ENCODE peak calls at places on chromosomes 7 and 10, in four cellular contexts. One of them, this sample, is unnamed.
A peak's percentile ranks its signal among the peaks of the same experiment; 100 is the strongest.

GRCh38 chr10:16626697-16627096 is 105.0 kb upstream of the C1QL3 start:
- DNase-seq in H9: no peak
- DNase-seq in IMR-90: no peak
- DNase-seq in trophoblast cell: peak; percentile 60
- DNase-seq in this sample: peak; percentile 34

GRCh38 chr10:3119796-3120459 is 52.6 kb downstream of the PFKP start:
- DNase-seq in H9: no peak
- DNase-seq in IMR-90: peak; percentile 25
- DNase-seq in trophoblast cell: no peak
- DNase-seq in this sample: peak; percentile 31

GRCh38 chr7:52569151-52569550 is 466.3 kb upstream of the POM121L12 start:
- DNase-seq in IMR-90: no peak
- DNase-seq in trophoblast cell: no peak
- DNase-seq in H9: no peak
- DNase-seq in this sample: no peak

GRCh38 chr7:28358423-28358868 is 53.9 kb upstream of the CREB5 start:
- DNase-seq in H9: no peak
- DNase-seq in IMR-90: peak; percentile 99
- DNase-seq in trophoblast cell: peak; percentile 79
- DNase-seq in this sample: peak; percentile 97

GRCh38 chr10:42553064-42553407 is 85.3 kb downstream of the ZNF33B start:
- DNase-seq in IMR-90: no peak
- DNase-seq in H9: no peak
- DNase-seq in trophoblast cell: no peak
- DNase-seq in this sample: no peak

GRCh38 chr10:45199380-45199740 is 116.0 kb downstream of the OR13A1 start:
- DNase-seq in IMR-90: no peak
- DNase-seq in trophoblast cell: no peak
- DNase-seq in H9: no peak
- DNase-seq in this sample: no peak

GRCh38 chr10:88379575-88379974 is 203.5 kb downstream of the RNLS start:
- DNase-seq in IMR-90: peak; percentile 82
- DNase-seq in H9: no peak
- DNase-seq in trophoblast cell: no peak
- DNase-seq in this sample: peak; percentile 45

GRCh38 chr7:105512926-105513526 is 9.0 kb downstream of the PUS7 start:
- DNase-seq in H9: no peak
- DNase-seq in IMR-90: no peak
- DNase-seq in trophoblast cell: no peak
- DNase-seq in this sample: no peak

GRCh38 chr10:60253490-60253889 is 136.2 kb downstream of the ANK3 start:
- DNase-seq in trophoblast cell: no peak
- DNase-seq in H9: no peak
- DNase-seq in IMR-90: no peak
- DNase-seq in this sample: no peak

GRCh38 chr7:106485031-106485551 is 175.9 kb downstream of the CCDC71L start:
- DNase-seq in trophoblast cell: no peak
- DNase-seq in IMR-90: peak; percentile 91
- DNase-seq in H9: no peak
- DNase-seq in this sample: peak; percentile 93

GRCh38 chr7:120916116-120916515 is 34.5 kb upstream of the ING3 start:
- DNase-seq in trophoblast cell: no peak
- DNase-seq in IMR-90: no peak
- DNase-seq in H9: no peak
- DNase-seq in this sample: no peak

GRCh38 chr7:99579956-99580777 is 17.9 kb upstream of the TMEM225B start:
- DNase-seq in IMR-90: peak; percentile 23
- DNase-seq in trophoblast cell: no peak
- DNase-seq in H9: peak; percentile 83
- DNase-seq in this sample: peak; percentile 45

GRCh38 chr10:14554091-14554842 is 220.4 kb downstream of the FAM107B start:
- DNase-seq in H9: no peak
- DNase-seq in trophoblast cell: no peak
- DNase-seq in IMR-90: no peak
- DNase-seq in this sample: no peak

GRCh38 chr7:153476166-153476565 is 576.0 kb upstream of the DPP6 start:
- DNase-seq in trophoblast cell: no peak
- DNase-seq in H9: no peak
- DNase-seq in IMR-90: no peak
- DNase-seq in this sample: no peak

GRCh38 chr7:99752354-99752753 is 17.4 kb upstream of the CYP3A7 start:
- DNase-seq in H9: no peak
- DNase-seq in trophoblast cell: no peak
- DNase-seq in IMR-90: peak; percentile 17
- DNase-seq in this sample: peak; percentile 23

GRCh38 chr7:149741629-149742028 is 31.8 kb downstream of the ZNF467 start:
- DNase-seq in H9: no peak
- DNase-seq in IMR-90: no peak
- DNase-seq in trophoblast cell: no peak
- DNase-seq in this sample: no peak

GRCh38 chr7:135164357-135165021 is 6.0 kb downstream of the CYREN start:
- DNase-seq in trophoblast cell: peak; percentile 89
- DNase-seq in IMR-90: no peak
- DNase-seq in H9: peak; percentile 18
- DNase-seq in this sample: no peak

GRCh38 chr7:128053023-128053422 is 21.8 kb upstream of the LRRC4 start:
- DNase-seq in H9: no peak
- DNase-seq in IMR-90: peak; percentile 49
- DNase-seq in trophoblast cell: no peak
- DNase-seq in this sample: peak; percentile 41

GRCh38 chr7:85074-85945 is 107.1 kb upstream of the FAM20C start:
- DNase-seq in trophoblast cell: peak; percentile 44
- DNase-seq in H9: peak; percentile 25
- DNase-seq in IMR-90: peak; percentile 54
- DNase-seq in this sample: no peak

GRCh38 chr10:60192986-60193385 is 196.7 kb downstream of the ANK3 start:
- DNase-seq in IMR-90: no peak
- DNase-seq in trophoblast cell: no peak
- DNase-seq in H9: no peak
- DNase-seq in this sample: no peak

GRCh38 chr7:1559626-1560590 is 3.9 kb upstream of the TMEM184A start:
- DNase-seq in H9: no peak
- DNase-seq in IMR-90: no peak
- DNase-seq in trophoblast cell: no peak
- DNase-seq in this sample: no peak

GRCh38 chr10:65194555-65194954 is 1673.4 kb downstream of the REEP3 start:
- DNase-seq in H9: no peak
- DNase-seq in trophoblast cell: no peak
- DNase-seq in IMR-90: no peak
- DNase-seq in this sample: no peak

GRCh38 chr7:118755067-118755625 is 530.6 kb downstream of the ANKRD7 start:
- DNase-seq in H9: no peak
- DNase-seq in IMR-90: no peak
- DNase-seq in trophoblast cell: no peak
- DNase-seq in this sample: no peak

GRCh38 chr7:118753464-118753863 is 529.0 kb downstream of the ANKRD7 start:
- DNase-seq in trophoblast cell: no peak
- DNase-seq in H9: no peak
- DNase-seq in IMR-90: no peak
- DNase-seq in this sample: no peak

GRCh38 chr7:118758582-118758981 is 534.1 kb downstream of the ANKRD7 start:
- DNase-seq in trophoblast cell: peak; percentile 12
- DNase-seq in IMR-90: no peak
- DNase-seq in H9: no peak
- DNase-seq in this sample: no peak

DNA sequence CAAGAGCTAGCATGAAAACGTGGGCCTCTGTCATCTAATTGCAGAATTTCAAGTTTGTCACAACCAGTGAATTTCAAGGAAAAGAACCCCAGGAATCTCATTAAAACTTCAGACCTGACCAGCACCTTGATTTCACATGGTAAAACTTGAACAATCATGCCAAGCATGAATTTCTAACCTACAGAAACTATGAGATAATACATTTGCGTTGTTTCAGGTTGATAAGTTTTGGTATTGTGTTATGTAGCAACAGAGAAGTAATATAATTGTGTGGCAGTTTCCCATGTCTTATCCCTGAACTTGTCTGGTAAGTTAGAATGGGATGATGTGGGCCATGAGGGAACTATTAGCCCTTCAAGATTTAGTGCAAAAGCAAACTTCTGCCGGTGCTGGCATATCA is 530.1 kb downstream of the ANKRD7 start:
- DNase-seq in H9: no peak
- DNase-seq in IMR-90: no peak
- DNase-seq in trophoblast cell: peak; percentile 56
- DNase-seq in this sample: no peak
- H3K9ac ChIP-seq in H9: no peak overlapping the region
- H3K9ac ChIP-seq in IMR-90: no peak overlapping the region
- H3K9ac ChIP-seq in trophoblast cell: no peak overlapping the region
- H3K9ac ChIP-seq in this sample: no peak overlapping the region

GRCh38 chr10:103558916-103559315 is 65.4 kb downstream of the NEURL1 start:
- DNase-seq in H9: no peak
- DNase-seq in IMR-90: no peak
- DNase-seq in trophoblast cell: no peak
- DNase-seq in this sample: no peak
- H3K14ac ChIP-seq in H9: no peak overlapping the region
- H3K14ac ChIP-seq in IMR-90: no peak overlapping the region
- H3K14ac ChIP-seq in trophoblast cell: peak overlapping the region; percentile 13
- H3K14ac ChIP-seq in this sample: peak overlapping the region; percentile 11

GRCh38 chr10:32376027-32376426 is 29.1 kb upstream of the EPC1 start:
- DNase-seq in H9: no peak
- DNase-seq in IMR-90: no peak
- DNase-seq in trophoblast cell: no peak
- DNase-seq in this sample: no peak
- H3K9ac ChIP-seq in H9: no peak overlapping the region
- H3K9ac ChIP-seq in IMR-90: no peak overlapping the region
- H3K9ac ChIP-seq in trophoblast cell: no peak overlapping the region
- H3K9ac ChIP-seq in this sample: peak overlapping the region; percentile 95

GRCh38 chr10:100826661-100826982 is 81.2 kb downstream of the PAX2 start:
- DNase-seq in IMR-90: no peak
- DNase-seq in trophoblast cell: no peak
- DNase-seq in H9: no peak
- DNase-seq in this sample: no peak
- H3K14ac ChIP-seq in IMR-90: no peak overlapping the region
- H3K14ac ChIP-seq in trophoblast cell: no peak overlapping the region
- H3K14ac ChIP-seq in H9: no peak overlapping the region
- H3K14ac ChIP-seq in this sample: no peak overlapping the region

GRCh38 chr10:110228066-110228465 is 20.7 kb downstream of the MXI1 start:
- DNase-seq in IMR-90: no peak
- DNase-seq in H9: no peak
- DNase-seq in trophoblast cell: no peak
- DNase-seq in this sample: no peak

GRCh38 chr10:110225756-110226554 is 18.6 kb downstream of the MXI1 start:
- DNase-seq in trophoblast cell: peak; percentile 93
- DNase-seq in IMR-90: peak; percentile 93
- DNase-seq in H9: peak; percentile 93
- DNase-seq in this sample: peak; percentile 93

GRCh38 chr10:110226555-110226925 is 19.1 kb downstream of the MXI1 start:
- DNase-seq in trophoblast cell: peak; percentile 84
- DNase-seq in H9: peak; percentile 86
- DNase-seq in IMR-90: peak; percentile 92
- DNase-seq in this sample: peak; percentile 94

GRCh38 chr10:110225441-110225755 is 18.0 kb downstream of the MXI1 start:
- DNase-seq in H9: no peak
- DNase-seq in IMR-90: no peak
- DNase-seq in trophoblast cell: no peak
- DNase-seq in this sample: no peak

GRCh38 chr10:110226926-110227641 is 19.7 kb downstream of the MXI1 start:
- DNase-seq in trophoblast cell: peak; percentile 27
- DNase-seq in H9: peak; percentile 70
- DNase-seq in IMR-90: peak; percentile 19
- DNase-seq in this sample: peak; percentile 39
- H3K9ac ChIP-seq in trophoblast cell: peak overlapping the region; percentile 20
- H3K9ac ChIP-seq in H9: no peak overlapping the region
- H3K9ac ChIP-seq in IMR-90: peak overlapping the region; percentile 27
- H3K9ac ChIP-seq in this sample: peak overlapping the region; percentile 88

GRCh38 chr7:72334733-72335132 is 77.4 kb downstream of the CALN1 start:
- DNase-seq in H9: no peak
- DNase-seq in trophoblast cell: no peak
- DNase-seq in IMR-90: no peak
- DNase-seq in this sample: no peak

GRCh38 chr7:72336887-72337821 is 75.0 kb downstream of the CALN1 start:
- DNase-seq in H9: peak; percentile 53
- DNase-seq in IMR-90: no peak
- DNase-seq in trophoblast cell: no peak
- DNase-seq in this sample: no peak

GRCh38 chr7:72335561-72336381 is 76.4 kb downstream of the CALN1 start:
- DNase-seq in H9: peak; percentile 70
- DNase-seq in trophoblast cell: no peak
- DNase-seq in IMR-90: no peak
- DNase-seq in this sample: no peak

GRCh38 chr7:72336382-72336886 is 75.7 kb downstream of the CALN1 start:
- DNase-seq in trophoblast cell: no peak
- DNase-seq in H9: peak; percentile 59
- DNase-seq in IMR-90: no peak
- DNase-seq in this sample: no peak

GRCh38 chr7:72337822-72338167 is 74.3 kb downstream of the CALN1 start:
- DNase-seq in trophoblast cell: no peak
- DNase-seq in IMR-90: no peak
- DNase-seq in H9: peak; percentile 46
- DNase-seq in this sample: no peak
- H3K14ac ChIP-seq in trophoblast cell: no peak overlapping the region
- H3K14ac ChIP-seq in IMR-90: no peak overlapping the region
- H3K14ac ChIP-seq in H9: no peak overlapping the region
- H3K14ac ChIP-seq in this sample: no peak overlapping the region

GRCh38 chr7:24971333-24972165 is 8.4 kb downstream of the OSBPL3 start:
- DNase-seq in trophoblast cell: peak; percentile 65
- DNase-seq in H9: peak; percentile 33
- DNase-seq in IMR-90: peak; percentile 96
- DNase-seq in this sample: peak; percentile 92
- H3K9ac ChIP-seq in trophoblast cell: no peak overlapping the region
- H3K9ac ChIP-seq in H9: no peak overlapping the region
- H3K9ac ChIP-seq in IMR-90: peak overlapping the region; percentile 52
- H3K9ac ChIP-seq in this sample: peak overlapping the region; percentile 89